ENCODE peak calls at places on chromosomes 12 and 14, in six cellular contexts. I is LNCaP clone FGC; Q is effector memory CD4-positive, alpha-beta T cell; G is HL-60; B is tibial nerve; P is GM12865. Y is an unnamed sample.

GRCh38 chr12:48002179-48002601 is 2.1 kb downstream of the COL2A1 start:
- DNase-seq in I (no peak), Q (no peak), G (no peak), B (no peak), P (no peak), Y (no peak)

GRCh38 chr12:1848741-1849140 is 28.4 kb downstream of the LRTM2 start:
- DNase-seq in I (no peak), Q (no peak), G (no peak), B (no peak), P (no peak), Y (no peak)

GRCh38 chr12:34393086-34393820 is 371.0 kb downstream of the ALG10 start:
- DNase-seq in I (no peak), Q (no peak), G (no peak), B (peak), P (no peak), Y (no peak)

GRCh38 chr14:83988274-83988673 is 1541.7 kb upstream of the FLRT2 start:
- DNase-seq in I (no peak), Q (no peak), G (peak), B (no peak), P (no peak), Y (peak)

GRCh38 chr14:44960646-44961045 is 1.1 kb downstream of the KLHL28 start:
- DNase-seq in I (no peak), Q (no peak), G (no peak), B (no peak), P (no peak), Y (no peak)

GRCh38 chr12:65699251-65699650 is 125.0 kb upstream of the HMGA2 start:
- DNase-seq in I (peak), Q (no peak), G (no peak), B (no peak), P (no peak), Y (no peak)

GRCh38 chr12:50772877-50773276 is 9.0 kb downstream of the ATF1 start:
- DNase-seq in I (no peak), Q (no peak), G (no peak), B (no peak), P (no peak), Y (no peak)

GRCh38 chr14:53953002-53953827 is 3.4 kb downstream of the BMP4 start:
- DNase-seq in I (no peak), Q (no peak), G (no peak), B (peak), P (peak), Y (no peak)

GRCh38 chr12:93526786-93527428 is 45.6 kb upstream of the SOCS2 start:
- DNase-seq in I (no peak), Q (no peak), G (no peak), B (no peak), P (no peak), Y (peak)

DNA sequence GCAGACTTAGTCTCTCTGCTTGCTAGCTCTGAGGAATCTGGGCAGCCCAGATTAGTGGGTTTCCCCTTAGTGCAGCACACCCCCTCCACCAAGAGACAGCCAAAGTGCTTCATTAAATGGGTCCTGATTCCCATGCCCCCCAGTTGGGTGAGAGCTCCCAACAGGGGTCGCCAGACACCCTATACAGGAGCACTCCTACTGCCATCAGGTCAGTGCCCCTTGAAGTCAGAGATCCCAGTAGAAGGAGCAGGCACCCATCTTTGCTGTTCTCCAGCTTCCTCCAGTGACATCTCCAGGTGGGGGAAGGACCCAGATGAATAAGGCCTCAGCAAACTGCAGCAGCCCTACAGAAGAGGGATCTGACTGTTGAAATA is 36.7 kb upstream of the C14orf132 start:
- DNase-seq in I (no peak), Q (no peak), G (no peak), B (no peak), P (no peak), Y (no peak)
- H3K4me3 ChIP-seq in I (no peak), Q (no peak), G (no peak), B (no peak), P (no peak), Y (no peak)

GRCh38 chr12:121358093-121358492 is 5.9 kb upstream of the ANAPC5 start:
- DNase-seq in I (no peak), Q (no peak), G (no peak), B (no peak), P (no peak), Y (no peak)
- H3K4me3 ChIP-seq in I (no peak), Q (no peak), G (no peak), B (no peak), P (no peak), Y (no peak)

GRCh38 chr12:53352331-53353258 is 16.4 kb upstream of the SP7 start:
- DNase-seq in I (peak), Q (peak), G (peak), B (peak), P (peak), Y (no peak)
- H3K4me3 ChIP-seq in I (no peak), Q (no peak), G (no peak), B (no peak), P (no peak), Y (no peak)

GRCh38 chr14:36655054-36655381 is 6.6 kb upstream of the PAX9 start:
- DNase-seq in I (no peak), Q (no peak), G (no peak), B (no peak), P (no peak), Y (no peak)
- H3K4me3 ChIP-seq in I (no peak), Q (no peak), G (no peak), B (no peak), P (no peak), Y (no peak)

GRCh38 chr14:91866061-91866460 is 1.3 kb downstream of the TC2N start:
- DNase-seq in I (no peak), Q (no peak), G (no peak), B (no peak), P (peak), Y (no peak)
- H3K4me3 ChIP-seq in I (no peak), Q (peak), G (no peak), B (no peak), P (no peak), Y (no peak)

DNA sequence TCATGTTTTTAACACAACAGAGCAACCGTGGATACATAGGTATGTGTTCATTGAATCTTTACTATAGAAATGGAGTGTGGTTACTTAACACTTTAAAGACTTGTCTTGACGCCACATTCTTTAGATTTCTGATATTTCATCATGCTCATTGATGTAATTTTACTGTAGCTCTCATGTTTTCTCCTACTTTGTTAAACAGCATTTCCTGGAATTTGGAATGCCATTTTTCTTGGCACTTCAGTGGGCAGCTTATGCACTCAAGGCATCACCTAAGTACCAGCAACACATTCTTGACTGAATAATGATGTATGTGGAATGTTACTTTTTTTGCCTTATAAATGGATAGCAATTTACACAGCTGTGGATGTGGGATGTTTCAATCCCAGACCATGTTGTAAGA is 298.4 kb downstream of the NPAS3 start:
- DNase-seq in I (no peak), Q (no peak), G (no peak), B (no peak), P (no peak), Y (no peak)
- H3K4me3 ChIP-seq in I (no peak), Q (no peak), G (no peak), B (no peak), P (no peak), Y (no peak)